ENCODE peak calls at places on chromosomes 2 and 18, in ten cellular contexts. G is fibroblast of mammary gland, M is AG10803, H is lower leg skin, I is Calu3, C is GM10248, S is choroid plexus epithelial cell, N is tibial nerve, J is GM23338, T is osteocyte. K is an unnamed sample.

GRCh38 chr2:233928594-233929351 is 11.6 kb downstream of the TRPM8 start:
- DNase-seq in G (peak; percentile 35), M (peak; percentile 7), H (no peak), I (peak; percentile 65), C (no peak), S (peak; percentile 57), N (no peak), J (peak; percentile 76), T (peak; percentile 84), K (no peak)

GRCh38 chr2:10885479-10885863 is 26.3 kb upstream of the KCNF1 start:
- DNase-seq in G (no peak), M (no peak), H (no peak), I (no peak), C (no peak), S (no peak), N (no peak), J (no peak), T (no peak), K (no peak)

GRCh38 chr2:189152476-189152875 is 27.1 kb downstream of the COL5A2 start:
- DNase-seq in G (no peak), M (peak; percentile 33), H (no peak), I (no peak), C (no peak), S (no peak), N (peak; percentile 13), J (no peak), T (no peak), K (no peak)

GRCh38 chr2:167943877-167944276 is 303.5 kb downstream of the STK39 start:
- DNase-seq in G (peak; percentile 10), M (peak; percentile 12), H (no peak), I (no peak), C (no peak), S (peak; percentile 79), N (no peak), J (no peak), T (no peak), K (no peak)

GRCh38 chr18:77132369-77133050 is at the start of gene MBP:
- DNase-seq in G (no peak), M (no peak), H (peak; percentile 64), I (peak; percentile 99), C (peak; percentile 83), S (no peak), N (no peak), J (peak; percentile 93), T (peak; percentile 85), K (peak; percentile 78)

GRCh38 chr18:50374753-50375391 is at the start of gene SKA1:
- DNase-seq in G (peak; percentile 90), M (peak; percentile 87), H (peak; percentile 85), I (peak; percentile 93), C (peak; percentile 99), S (peak; percentile 95), N (peak; percentile 75), J (peak; percentile 97), T (peak; percentile 98), K (peak; percentile 96)

GRCh38 chr2:207311316-207312005 is 145.7 kb upstream of the KLF7 start:
- DNase-seq in G (peak; percentile 100), M (peak; percentile 98), H (peak; percentile 69), I (no peak), C (peak; percentile 67), S (peak; percentile 100), N (no peak), J (no peak), T (no peak), K (no peak)

GRCh38 chr18:21820035-21820810 is 79.6 kb downstream of the MIB1 start:
- DNase-seq in G (peak; percentile 47), M (peak; percentile 28), H (no peak), I (no peak), C (peak; percentile 17), S (peak; percentile 67), N (no peak), J (peak; percentile 18), T (no peak), K (no peak)

GRCh38 chr2:68734688-68735525 is at the start of gene ARHGAP25:
- DNase-seq in G (no peak), M (no peak), H (no peak), I (no peak), C (peak; percentile 44), S (no peak), N (no peak), J (no peak), T (no peak), K (no peak)

GRCh38 chr2:232523682-232524597 is 2.0 kb upstream of the CHRND start:
- DNase-seq in G (peak; percentile 25), M (peak; percentile 13), H (no peak), I (peak; percentile 70), C (no peak), S (peak; percentile 17), N (no peak), J (peak; percentile 95), T (no peak), K (no peak)

GRCh38 chr2:148875387-148876051 is 492 bp downstream of the KIF5C start:
- DNase-seq in G (no peak), M (no peak), H (no peak), I (no peak), C (peak; percentile 33), S (no peak), N (no peak), J (peak; percentile 44), T (no peak), K (no peak)

GRCh38 chr2:181471227-181471626 is 14.0 kb downstream of the ITGA4 start:
- DNase-seq in G (no peak), M (no peak), H (no peak), I (no peak), C (no peak), S (peak; percentile 33), N (no peak), J (no peak), T (no peak), K (no peak)

GRCh38 chr2:169397697-169398096 is 35.4 kb upstream of the LRP2 start:
- DNase-seq in G (peak; percentile 5), M (no peak), H (no peak), I (no peak), C (no peak), S (peak; percentile 31), N (no peak), J (peak; percentile 22), T (no peak), K (no peak)
- TF ChIP-seq CTCF in G (peak; percentile 11), M (peak; percentile 6), H (no peak), I (no peak), C (peak; percentile 21), S (peak; percentile 39), N (no peak), J (peak; percentile 54), T (peak; percentile 58), K (peak; percentile 77)

GRCh38 chr2:239824051-239824694 is 201.0 kb downstream of the NDUFA10 start:
- DNase-seq in G (peak; percentile 17), M (no peak), H (peak; percentile 13), I (peak; percentile 59), C (no peak), S (peak; percentile 15), N (no peak), J (peak; percentile 88), T (peak; percentile 46), K (peak; percentile 58)
- TF ChIP-seq CTCF in G (no peak), M (no peak), H (no peak), I (no peak), C (no peak), S (peak; percentile 20), N (peak; percentile 34), J (peak; percentile 60), T (no peak), K (peak; percentile 61)

DNA sequence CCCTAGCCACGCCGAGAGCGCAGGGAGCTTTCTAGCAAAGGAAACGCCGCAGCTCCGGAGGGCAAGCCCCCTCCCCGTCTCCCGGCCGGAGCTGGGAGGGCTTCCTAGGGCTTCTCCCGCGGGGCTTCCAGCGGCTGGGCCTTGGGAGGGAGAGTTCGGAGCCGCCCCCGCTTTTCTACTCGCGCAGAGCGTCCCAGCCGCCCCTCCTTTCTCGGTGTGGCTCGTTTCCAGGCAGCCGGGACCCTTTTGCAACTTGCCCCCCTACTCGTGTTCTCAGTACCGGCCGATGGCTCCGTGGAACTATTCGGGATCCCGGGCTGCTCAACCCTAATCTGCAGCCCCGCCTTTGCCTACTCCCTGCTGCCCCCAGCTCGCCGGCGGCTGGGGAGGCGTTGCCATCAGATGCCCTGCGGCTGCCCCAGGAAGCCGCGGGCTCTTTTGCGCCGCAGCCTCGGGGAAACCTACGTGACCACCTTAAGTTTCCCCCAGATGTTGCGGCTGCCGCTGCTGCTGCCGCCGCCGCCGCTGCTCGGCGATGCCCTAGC is 1.5 kb upstream of the NR4A2 start:
- DNase-seq in G (peak; percentile 66), M (peak; percentile 78), H (peak; percentile 58), I (peak; percentile 69), C (no peak), S (peak; percentile 51), N (peak; percentile 45), J (peak; percentile 81), T (peak; percentile 87), K (no peak)
- TF ChIP-seq CTCF in G (no peak), M (no peak), H (no peak), I (no peak), C (no peak), S (no peak), N (no peak), J (no peak), T (no peak), K (no peak)

GRCh38 chr2:9207641-9208301 is 1.2 kb downstream of the ASAP2 start:
- DNase-seq in G (no peak), M (no peak), H (no peak), I (peak; percentile 41), C (peak; percentile 31), S (peak; percentile 40), N (no peak), J (peak; percentile 75), T (peak; percentile 57), K (peak; percentile 70)

GRCh38 chr2:9205963-9206948 is at the start of gene ASAP2:
- DNase-seq in G (peak; percentile 55), M (peak; percentile 72), H (no peak), I (peak; percentile 84), C (peak; percentile 69), S (peak; percentile 71), N (peak; percentile 26), J (peak; percentile 76), T (peak; percentile 88), K (peak; percentile 83)

GRCh38 chr2:9204939-9205338 is 1.7 kb upstream of the ASAP2 start:
- DNase-seq in G (no peak), M (no peak), H (no peak), I (no peak), C (no peak), S (no peak), N (no peak), J (no peak), T (no peak), K (no peak)

GRCh38 chr2:9205481-9205880 is 1.1 kb upstream of the ASAP2 start:
- DNase-seq in G (no peak), M (no peak), H (no peak), I (no peak), C (no peak), S (no peak), N (no peak), J (no peak), T (no peak), K (peak; percentile 7)

DNA sequence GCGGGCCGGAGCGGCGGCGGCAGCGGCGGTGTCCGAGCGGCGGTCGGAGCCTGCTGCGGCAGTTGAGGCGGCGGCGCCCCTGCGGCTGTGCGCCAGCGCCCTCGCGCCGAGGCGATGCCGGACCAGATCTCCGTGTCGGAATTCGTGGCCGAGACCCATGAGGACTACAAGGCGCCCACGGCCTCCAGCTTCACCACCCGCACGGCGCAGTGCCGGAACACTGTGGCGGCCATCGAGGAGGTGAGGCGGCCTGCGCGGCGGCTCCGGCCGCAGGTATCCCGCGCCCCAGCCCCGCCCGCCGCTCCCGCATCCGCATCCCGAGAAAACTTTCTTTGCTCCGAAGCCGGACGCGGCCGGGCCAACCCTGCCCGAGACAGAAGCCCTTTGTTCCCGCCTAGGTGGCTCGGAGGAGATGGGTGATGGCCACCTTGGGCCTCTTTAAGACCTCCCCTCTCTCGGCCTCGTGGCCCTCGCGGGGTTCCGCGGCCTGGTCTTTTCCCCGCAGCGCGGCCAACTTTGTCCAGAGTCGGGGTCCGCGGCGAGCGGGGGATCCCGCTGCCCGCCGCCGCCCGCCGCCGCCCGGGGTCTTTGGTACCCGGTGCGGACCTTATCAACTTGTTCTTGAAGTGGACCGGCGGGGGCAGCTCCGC is 504 bp downstream of the ASAP2 start:
- DNase-seq in G (no peak), M (peak; percentile 34), H (no peak), I (no peak), C (peak; percentile 30), S (peak; percentile 35), N (no peak), J (peak; percentile 56), T (peak; percentile 83), K (peak; percentile 74)
- TF ChIP-seq CTCF in G (no peak), M (no peak), H (no peak), I (no peak), C (no peak), S (no peak), N (no peak), J (no peak), T (no peak), K (no peak)